ENCODE peak calls at places on chromosomes 7 and 10, in seven cellular contexts. B is hepatocyte; M is EL; G is memory B cell; C is right cardiac atrium; Y is activated naive CD4-positive, alpha-beta T cell treated with Interleukin-2 at 50 U/mL for 16 hours; Z is left lung. F is an unnamed sample.

GRCh38 chr10:34024708-34025425 is 690.4 kb upstream of the NRP1 start:
- DNase-seq in B (peak), M (peak), G (no peak), C (no peak), Y (no peak), Z (no peak), F (no peak)

GRCh38 chr7:64888561-64888900 is 14.5 kb upstream of the ZNF273 start:
- DNase-seq in B (no peak), M (no peak), G (no peak), C (peak), Y (no peak), Z (no peak), F (no peak)

GRCh38 chr10:123583639-123584418 is 82.3 kb upstream of the GPR26 start:
- DNase-seq in B (peak), M (peak), G (peak), C (peak), Y (peak), Z (peak), F (peak)

GRCh38 chr10:5531558-5532230 is 6.9 kb downstream of the CALML3 start:
- DNase-seq in B (no peak), M (no peak), G (no peak), C (no peak), Y (no peak), Z (peak), F (no peak)

GRCh38 chr7:149821191-149822148 is 16.7 kb upstream of the ZNF862 start:
- DNase-seq in B (no peak), M (no peak), G (no peak), C (peak), Y (no peak), Z (no peak), F (no peak)

GRCh38 chr10:121627810-121628209 is 29.6 kb upstream of the FGFR2 start:
- DNase-seq in B (peak), M (no peak), G (no peak), C (no peak), Y (no peak), Z (no peak), F (no peak)

GRCh38 chr10:132311338-132311939 is 3.7 kb upstream of the STK32C start:
- DNase-seq in B (peak), M (no peak), G (no peak), C (no peak), Y (no peak), Z (peak), F (no peak)

GRCh38 chr7:55570939-55571338 is 1.4 kb downstream of the VOPP1 start:
- DNase-seq in B (no peak), M (peak), G (no peak), C (no peak), Y (no peak), Z (no peak), F (peak)

GRCh38 chr7:110442386-110442837 is 648.5 kb upstream of the LRRN3 start:
- DNase-seq in B (peak), M (peak), G (no peak), C (no peak), Y (no peak), Z (no peak), F (peak)

GRCh38 chr10:69043931-69044531 is 43.9 kb upstream of the SRGN start:
- DNase-seq in B (no peak), M (no peak), G (no peak), C (no peak), Y (peak), Z (no peak), F (no peak)

GRCh38 chr10:113060221-113061053 is 110.4 kb downstream of the TCF7L2 start:
- DNase-seq in B (peak), M (no peak), G (no peak), C (peak), Y (no peak), Z (no peak), F (no peak)

GRCh38 chr7:68511281-68511680 is 1087.0 kb upstream of the AUTS2 start:
- DNase-seq in B (no peak), M (no peak), G (no peak), C (no peak), Y (no peak), Z (no peak), F (peak)

GRCh38 chr7:136228185-136228584 is 251.0 kb upstream of the MTPN start:
- DNase-seq in B (no peak), M (no peak), G (no peak), C (no peak), Y (no peak), Z (no peak), F (no peak)

F was measured in astrocyte of the spinal cord.